ENCODE peak calls at places on chromosomes 7 and 10, in four cellular contexts. A, O, E and K are unnamed samples.

GRCh38 chr7:133887459-133887858 is 239.7 kb upstream of the LRGUK start:
- DNase-seq in A (no peak), O (no peak), E (no peak), K (no peak)

GRCh38 chr7:30434140-30434799 is 44.3 kb downstream of the NOD1 start:
- DNase-seq in A (no peak), O (no peak), E (no peak), K (no peak)

GRCh38 chr7:22718200-22718711 is 8.7 kb upstream of the IL6 start:
- DNase-seq in A (no peak), O (no peak), E (no peak), K (peak)

GRCh38 chr7:125425507-125425906 is 495.9 kb upstream of the POT1 start:
- DNase-seq in A (no peak), O (no peak), E (no peak), K (no peak)

GRCh38 chr7:157549612-157550299 is 213.0 kb downstream of the DNAJB6 start:
- DNase-seq in A (no peak), O (no peak), E (no peak), K (no peak)

GRCh38 chr10:89744021-89744420 is 42.6 kb downstream of the KIF20B start:
- DNase-seq in A (no peak), O (no peak), E (no peak), K (peak)

GRCh38 chr10:75977146-75977545 is 545.7 kb downstream of the LRMDA start:
- DNase-seq in A (no peak), O (no peak), E (no peak), K (no peak)

GRCh38 chr10:59387951-59388431 is 25.6 kb upstream of the FAM13C start:
- DNase-seq in A (no peak), O (no peak), E (no peak), K (peak)

GRCh38 chr7:45174966-45175765 is 17.6 kb downstream of the RAMP3 start:
- DNase-seq in A (no peak), O (no peak), E (no peak), K (no peak)

GRCh38 chr7:1537631-1538412 is 7.3 kb downstream of the MAFK start:
- DNase-seq in A (peak), O (peak), E (no peak), K (no peak)